ENCODE peak calls at places on chromosomes 2 and 18, in four cellular contexts. One of them, this sample, is unnamed.
A peak's percentile ranks its signal among the peaks of the same experiment; 100 is the strongest.

GRCh38 chr18:61031626-61032025 is 301.6 kb upstream of the CDH20 start:
- DNase-seq in CD8-positive, alpha-beta T cell: no peak
- DNase-seq in CD4-positive, alpha-beta T cell: no peak
- DNase-seq in upper lobe of right lung: no peak
- DNase-seq in this sample: no peak

GRCh38 chr2:160109939-160110673 is 47.7 kb upstream of the PLA2R1 start:
- DNase-seq in CD8-positive, alpha-beta T cell: peak; percentile 42
- DNase-seq in CD4-positive, alpha-beta T cell: peak; percentile 40
- DNase-seq in upper lobe of right lung: no peak
- DNase-seq in this sample: peak; percentile 70

GRCh38 chr2:20148841-20149702 is 75.9 kb downstream of the SDC1 start:
- DNase-seq in CD8-positive, alpha-beta T cell: no peak
- DNase-seq in CD4-positive, alpha-beta T cell: no peak
- DNase-seq in upper lobe of right lung: no peak
- DNase-seq in this sample: no peak

GRCh38 chr2:176745543-176746331 is 466.9 kb upstream of the HNRNPA3 start:
- DNase-seq in CD8-positive, alpha-beta T cell: no peak
- DNase-seq in CD4-positive, alpha-beta T cell: no peak
- DNase-seq in upper lobe of right lung: no peak
- DNase-seq in this sample: no peak

GRCh38 chr2:10688921-10689807 is 611 bp downstream of the NOL10 start:
- DNase-seq in CD8-positive, alpha-beta T cell: no peak
- DNase-seq in CD4-positive, alpha-beta T cell: peak; percentile 7
- DNase-seq in upper lobe of right lung: no peak
- DNase-seq in this sample: peak; percentile 54

GRCh38 chr2:120123090-120123489 is 100.1 kb downstream of the TMEM185B start:
- DNase-seq in CD8-positive, alpha-beta T cell: no peak
- DNase-seq in CD4-positive, alpha-beta T cell: no peak
- DNase-seq in upper lobe of right lung: no peak
- DNase-seq in this sample: no peak

GRCh38 chr2:43748333-43748732 is 25.5 kb upstream of the DYNC2LI1 start:
- DNase-seq in CD8-positive, alpha-beta T cell: no peak
- DNase-seq in CD4-positive, alpha-beta T cell: no peak
- DNase-seq in upper lobe of right lung: no peak
- DNase-seq in this sample: no peak

GRCh38 chr2:43059183-43059897 is 167.1 kb downstream of the ZFP36L2 start:
- DNase-seq in CD8-positive, alpha-beta T cell: peak; percentile 50
- DNase-seq in CD4-positive, alpha-beta T cell: peak; percentile 62
- DNase-seq in upper lobe of right lung: peak; percentile 80
- DNase-seq in this sample: peak; percentile 64

GRCh38 chr2:33530614-33531344 is 54.3 kb downstream of the RASGRP3 start:
- DNase-seq in CD8-positive, alpha-beta T cell: no peak
- DNase-seq in CD4-positive, alpha-beta T cell: no peak
- DNase-seq in upper lobe of right lung: no peak
- DNase-seq in this sample: no peak

DNA sequence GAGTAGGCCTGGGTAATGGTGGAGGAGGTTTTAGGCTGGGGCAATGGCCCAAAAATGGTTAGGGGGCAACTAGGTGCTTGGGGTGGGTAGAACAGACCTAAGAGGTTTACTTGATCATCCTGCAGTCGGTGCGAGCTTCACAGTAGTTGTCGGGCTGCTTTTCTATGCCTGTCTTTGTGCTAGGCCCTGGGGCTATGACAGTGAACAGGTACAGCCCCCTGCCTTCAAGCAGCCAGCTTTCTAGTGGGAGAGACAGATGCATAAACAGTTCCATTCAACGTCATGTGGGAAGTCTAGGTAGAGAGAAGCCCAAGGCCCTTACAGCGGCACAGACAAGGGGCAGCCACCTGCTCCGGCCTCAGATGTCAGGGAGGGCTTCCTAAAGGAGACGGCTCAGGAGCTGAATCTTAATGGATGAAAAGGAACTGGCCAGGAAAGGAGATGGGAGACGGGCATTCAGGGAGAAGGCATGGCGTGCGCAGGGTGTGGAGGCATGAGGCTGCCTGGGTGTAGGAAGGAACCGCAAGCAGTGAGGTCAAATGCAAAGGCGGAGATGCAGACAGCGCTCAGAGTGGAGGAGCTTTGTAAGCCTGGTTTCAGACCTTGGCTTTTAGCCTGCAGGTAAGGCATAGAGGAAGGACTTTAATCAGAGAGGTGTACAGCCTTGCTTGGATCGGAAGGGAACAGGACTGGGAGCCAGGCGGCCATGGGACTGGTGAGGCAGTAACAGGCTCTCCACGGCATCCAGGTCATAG is 6.0 kb downstream of the CTIF start:
- DNase-seq in CD8-positive, alpha-beta T cell: no peak
- DNase-seq in CD4-positive, alpha-beta T cell: no peak
- DNase-seq in upper lobe of right lung: no peak
- DNase-seq in this sample: no peak
- H3K27ac ChIP-seq in CD8-positive, alpha-beta T cell: no peak overlapping the region
- H3K27ac ChIP-seq in CD4-positive, alpha-beta T cell: no peak overlapping the region
- H3K27ac ChIP-seq in upper lobe of right lung: no peak overlapping the region
- H3K27ac ChIP-seq in this sample: peak overlapping the region; percentile 73

GRCh38 chr2:73285162-73285739 is 973 bp upstream of the FBXO41 start:
- DNase-seq in CD8-positive, alpha-beta T cell: no peak
- DNase-seq in CD4-positive, alpha-beta T cell: no peak
- DNase-seq in upper lobe of right lung: no peak
- DNase-seq in this sample: no peak
- H3K27ac ChIP-seq in CD8-positive, alpha-beta T cell: peak overlapping the region; percentile 61
- H3K27ac ChIP-seq in CD4-positive, alpha-beta T cell: no peak overlapping the region
- H3K27ac ChIP-seq in upper lobe of right lung: no peak overlapping the region
- H3K27ac ChIP-seq in this sample: no peak overlapping the region

DNA sequence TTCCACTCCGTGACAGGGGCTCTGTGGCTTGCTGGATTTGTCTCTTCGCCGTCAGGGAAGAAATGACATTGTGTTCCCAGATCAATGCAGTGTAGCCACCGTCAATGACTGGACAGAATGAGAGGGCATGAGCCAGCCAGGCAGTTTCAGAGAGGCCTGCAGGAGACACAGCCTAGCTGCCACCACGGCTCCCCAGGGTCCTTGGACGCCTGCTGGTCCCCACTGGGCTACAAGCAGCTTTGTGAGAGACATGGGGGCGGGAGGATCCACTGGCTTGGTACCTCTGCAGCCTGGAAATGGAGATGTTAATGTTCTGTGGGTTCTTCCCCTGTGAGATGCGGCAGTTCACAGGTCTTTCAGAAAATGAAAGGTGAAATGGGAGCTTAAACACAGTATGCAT is 12.1 kb upstream of the AMER3 start:
- DNase-seq in CD8-positive, alpha-beta T cell: no peak
- DNase-seq in CD4-positive, alpha-beta T cell: no peak
- DNase-seq in upper lobe of right lung: no peak
- DNase-seq in this sample: no peak
- H3K27ac ChIP-seq in CD8-positive, alpha-beta T cell: no peak overlapping the region
- H3K27ac ChIP-seq in CD4-positive, alpha-beta T cell: no peak overlapping the region
- H3K27ac ChIP-seq in upper lobe of right lung: no peak overlapping the region
- H3K27ac ChIP-seq in this sample: no peak overlapping the region

GRCh38 chr18:35477497-35477896 is 20.3 kb downstream of the INO80C start:
- DNase-seq in CD8-positive, alpha-beta T cell: no peak
- DNase-seq in CD4-positive, alpha-beta T cell: no peak
- DNase-seq in upper lobe of right lung: no peak
- DNase-seq in this sample: no peak

GRCh38 chr18:35477974-35478373 is 19.8 kb downstream of the INO80C start:
- DNase-seq in CD8-positive, alpha-beta T cell: no peak
- DNase-seq in CD4-positive, alpha-beta T cell: no peak
- DNase-seq in upper lobe of right lung: no peak
- DNase-seq in this sample: no peak

GRCh38 chr18:35481960-35482366 is 15.8 kb downstream of the INO80C start:
- DNase-seq in CD8-positive, alpha-beta T cell: no peak
- DNase-seq in CD4-positive, alpha-beta T cell: no peak
- DNase-seq in upper lobe of right lung: no peak
- DNase-seq in this sample: no peak

GRCh38 chr18:35479911-35480586 is 17.7 kb downstream of the INO80C start:
- DNase-seq in CD8-positive, alpha-beta T cell: no peak
- DNase-seq in CD4-positive, alpha-beta T cell: no peak
- DNase-seq in upper lobe of right lung: no peak
- DNase-seq in this sample: no peak

GRCh38 chr18:35478520-35479435 is 19.0 kb downstream of the INO80C start:
- DNase-seq in CD8-positive, alpha-beta T cell: no peak
- DNase-seq in CD4-positive, alpha-beta T cell: no peak
- DNase-seq in upper lobe of right lung: no peak
- DNase-seq in this sample: no peak
- H3K27ac ChIP-seq in CD8-positive, alpha-beta T cell: no peak overlapping the region
- H3K27ac ChIP-seq in CD4-positive, alpha-beta T cell: no peak overlapping the region
- H3K27ac ChIP-seq in upper lobe of right lung: no peak overlapping the region
- H3K27ac ChIP-seq in this sample: no peak overlapping the region

DNA sequence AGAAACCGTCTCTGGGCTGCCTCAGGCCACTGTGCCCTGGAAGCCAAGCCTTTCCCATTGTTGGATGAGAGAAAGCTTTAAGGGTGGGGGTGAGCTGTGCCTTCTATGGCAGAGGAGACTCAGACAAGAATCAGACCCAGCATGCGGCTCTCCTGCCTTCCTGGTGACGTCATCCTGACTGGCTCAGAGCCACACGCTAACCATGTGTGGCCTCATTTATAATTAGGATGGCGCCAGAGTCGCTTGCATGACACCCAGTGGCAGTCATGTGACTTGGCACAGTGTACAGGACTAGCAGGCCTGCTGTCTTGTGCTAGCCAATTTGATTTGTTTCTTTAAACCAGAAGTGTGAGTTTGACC is 99.2 kb downstream of the SH3BP4 start:
- DNase-seq in CD8-positive, alpha-beta T cell: no peak
- DNase-seq in CD4-positive, alpha-beta T cell: no peak
- DNase-seq in upper lobe of right lung: peak; percentile 83
- DNase-seq in this sample: peak; percentile 91
- H3K27ac ChIP-seq in CD8-positive, alpha-beta T cell: no peak overlapping the region
- H3K27ac ChIP-seq in CD4-positive, alpha-beta T cell: no peak overlapping the region
- H3K27ac ChIP-seq in upper lobe of right lung: peak overlapping the region; percentile 24
- H3K27ac ChIP-seq in this sample: peak overlapping the region; percentile 53

This sample was measured in psoas muscle.